ENCODE peak calls at places on chromosomes 11 and 22, in six cellular contexts. R is frontal cortex; U is endothelial cell; W is stimulated activated CD8-positive, alpha-beta memory T cell treated with anti-CD3 and anti-CD28 coated beads, Interleukin-15, amount 100 ng/mL, for 1 hour; Z is PC-9; T is substantia nigra. A is an unnamed sample.

GRCh38 chr22:50071432-50072166 is 13.5 kb upstream of the TTLL8 start:
- DNase-seq in R (no peak), U (no peak), W (no peak), Z (no peak), T (no peak), A (no peak)

GRCh38 chr22:46055176-46055850 is 78.4 kb upstream of the WNT7B start:
- DNase-seq in R (no peak), U (no peak), W (no peak), Z (no peak), T (no peak), A (peak)

GRCh38 chr11:128853556-128853955 is 13.5 kb downstream of the KCNJ1 start:
- DNase-seq in R (no peak), U (no peak), W (no peak), Z (no peak), T (no peak), A (no peak)

GRCh38 chr11:118672865-118673264 is 6.6 kb downstream of the TREH start:
- DNase-seq in R (no peak), U (no peak), W (no peak), Z (peak), T (no peak), A (no peak)

GRCh38 chr11:4991066-4991465 is 3.6 kb upstream of the OR51L1 start:
- DNase-seq in R (no peak), U (no peak), W (no peak), Z (no peak), T (no peak), A (no peak)

GRCh38 chr11:764322-765024 is 12.8 kb downstream of the GATD1 start:
- DNase-seq in R (no peak), U (no peak), W (no peak), Z (no peak), T (no peak), A (no peak)

GRCh38 chr11:117662870-117663269 is 134.1 kb downstream of the DSCAML1 start:
- DNase-seq in R (no peak), U (no peak), W (no peak), Z (no peak), T (no peak), A (no peak)

GRCh38 chr22:50264104-50264745 is 2.7 kb upstream of the MAPK12 start:
- DNase-seq in R (no peak), U (no peak), W (no peak), Z (no peak), T (no peak), A (no peak)

GRCh38 chr11:79092791-79093313 is 348.0 kb downstream of the TENM4 start:
- DNase-seq in R (no peak), U (no peak), W (no peak), Z (peak), T (no peak), A (no peak)

GRCh38 chr22:25966448-25966913 is 202.8 kb upstream of the SEZ6L start:
- DNase-seq in R (no peak), U (no peak), W (no peak), Z (no peak), T (no peak), A (no peak)

GRCh38 chr11:64826578-64827450 is 16.5 kb upstream of the MEN1 start:
- DNase-seq in R (no peak), U (no peak), W (no peak), Z (no peak), T (no peak), A (no peak)

GRCh38 chr11:59810911-59811259 is 307 bp upstream of the MRPL16 start:
- DNase-seq in R (no peak), U (no peak), W (no peak), Z (no peak), T (no peak), A (no peak)

GRCh38 chr22:45877036-45877380 is 100.0 kb downstream of the WNT7B start:
- DNase-seq in R (no peak), U (no peak), W (no peak), Z (no peak), T (no peak), A (no peak)

GRCh38 chr11:44955019-44955738 is 4.5 kb upstream of the TP53I11 start:
- DNase-seq in R (no peak), U (peak), W (no peak), Z (peak), T (peak), A (peak)

GRCh38 chr11:35082322-35083180 is 56.4 kb upstream of the CD44 start:
- DNase-seq in R (peak), U (no peak), W (peak), Z (peak), T (peak), A (peak)

GRCh38 chr11:88179966-88180629 is 4.9 kb upstream of the RAB38 start:
- DNase-seq in R (no peak), U (no peak), W (no peak), Z (peak), T (no peak), A (no peak)

GRCh38 chr11:22197139-22197893 is 4.4 kb downstream of the ANO5 start:
- DNase-seq in R (no peak), U (no peak), W (no peak), Z (no peak), T (no peak), A (no peak)

GRCh38 chr22:46537946-46538815 is 761 bp upstream of the CELSR1 start:
- DNase-seq in R (no peak), U (peak), W (no peak), Z (peak), T (no peak), A (no peak)

GRCh38 chr11:28727254-28727653 is 619.1 kb downstream of the METTL15 start:
- DNase-seq in R (no peak), U (no peak), W (no peak), Z (no peak), T (no peak), A (no peak)

GRCh38 chr11:64571410-64572091 is 19.5 kb upstream of the SLC22A12 start:
- DNase-seq in R (no peak), U (no peak), W (no peak), Z (no peak), T (peak), A (peak)

GRCh38 chr11:117171648-117172051 is 6.9 kb upstream of the SIDT2 start:
- DNase-seq in R (no peak), U (no peak), W (no peak), Z (no peak), T (no peak), A (no peak)

GRCh38 chr22:50529416-50530279 is at the start of gene TYMP:
- DNase-seq in R (no peak), U (no peak), W (no peak), Z (no peak), T (no peak), A (no peak)

GRCh38 chr11:68266936-68267880 is 4.6 kb downstream of the C11orf24 start:
- DNase-seq in R (no peak), U (no peak), W (no peak), Z (no peak), T (no peak), A (no peak)

GRCh38 chr11:83881428-83881827 is 595.3 kb upstream of the CCDC90B start:
- DNase-seq in R (no peak), U (no peak), W (no peak), Z (no peak), T (no peak), A (no peak)

GRCh38 chr11:57290288-57290687 is 34.5 kb downstream of the TNKS1BP1 start:
- DNase-seq in R (no peak), U (no peak), W (no peak), Z (no peak), T (no peak), A (no peak)

GRCh38 chr11:46505741-46506485 is 87.9 kb downstream of the AMBRA1 start:
- DNase-seq in R (no peak), U (no peak), W (no peak), Z (no peak), T (no peak), A (no peak)

GRCh38 chr22:38144025-38144405 is 33.5 kb upstream of the BAIAP2L2 start:
- DNase-seq in R (no peak), U (no peak), W (no peak), Z (peak), T (no peak), A (no peak)

GRCh38 chr11:83047515-83048225 is 24.0 kb downstream of the RAB30 start:
- DNase-seq in R (no peak), U (no peak), W (no peak), Z (no peak), T (no peak), A (no peak)

GRCh38 chr22:44916281-44917231 is 93.2 kb downstream of the PHF21B start:
- DNase-seq in R (no peak), U (no peak), W (no peak), Z (no peak), T (no peak), A (no peak)

GRCh38 chr11:124643605-124644425 is 21.2 kb downstream of the TBRG1 start:
- DNase-seq in R (no peak), U (no peak), W (no peak), Z (no peak), T (no peak), A (no peak)

GRCh38 chr11:93652161-93652597 is 9.3 kb upstream of the CEP295 start:
- DNase-seq in R (peak), U (peak), W (no peak), Z (peak), T (peak), A (no peak)

GRCh38 chr11:29629281-29629680 is 387.5 kb downstream of the KCNA4 start:
- DNase-seq in R (no peak), U (no peak), W (no peak), Z (no peak), T (no peak), A (no peak)

GRCh38 chr11:130551388-130551787 is 102.9 kb downstream of the ADAMTS15 start:
- DNase-seq in R (no peak), U (no peak), W (no peak), Z (no peak), T (no peak), A (no peak)

A was measured in omental fat pad.